ENCODE peak calls at places on chromosomes 11 and 22, in four cellular contexts. S is psoas muscle; J is stimulated activated CD4-positive, alpha-beta T cell treated with anti-CD3 and anti-CD28 coated beads, TNF-alpha, amount 100 ng/mL, for 24 hours; Q is tibial artery. Z is an unnamed sample.

GRCh38 chr11:119832536-119832935 is 103.5 kb upstream of the NECTIN1 start:
- DNase-seq in S (no peak), J (no peak), Q (no peak), Z (no peak)

GRCh38 chr11:93969925-93970922 is 50.9 kb upstream of the HEPHL1 start:
- DNase-seq in S (no peak), Q (no peak), J (no peak), Z (no peak)

GRCh38 chr11:88478136-88478785 is 140.7 kb upstream of the CTSC start:
- DNase-seq in J (no peak), S (no peak), Q (no peak), Z (no peak)

GRCh38 chr11:131137046-131137445 is 220.8 kb upstream of the SNX19 start:
- DNase-seq in Q (no peak), S (no peak), J (no peak), Z (no peak)

GRCh38 chr22:40416636-40417035 is 46.2 kb downstream of the SGSM3 start:
- DNase-seq in S (no peak), Q (no peak), J (no peak), Z (no peak)

GRCh38 chr11:10451399-10452116 is 3.5 kb upstream of the AMPD3 start:
- DNase-seq in Q (no peak), J (no peak), S (no peak), Z (no peak)

GRCh38 chr11:76655466-76656086 is 15.0 kb downstream of the LRRC32 start:
- DNase-seq in Q (no peak), S (no peak), J (no peak), Z (no peak)

GRCh38 chr11:57787920-57788716 is 26.5 kb downstream of the CTNND1 start:
- DNase-seq in J (no peak), S (no peak), Q (no peak), Z (no peak)

GRCh38 chr11:114202011-114202609 is 94.1 kb upstream of the NNMT start:
- DNase-seq in Q (no peak), J (no peak), S (no peak), Z (no peak)

GRCh38 chr22:30561402-30562154 is 12.9 kb downstream of the GAL3ST1 start:
- DNase-seq in J (no peak), Q (no peak), S (no peak), Z (no peak)

Z was measured in amygdala.